ENCODE peak calls at places on chromosomes 4 and X, in seven cellular contexts. M, X, A, B, Z, O and T are unnamed samples.

GRCh38 chr4:545612-546011 is 30.5 kb downstream of the TMEM271 start:
- DNase-seq in B (no peak), M (no peak), O (no peak), A (no peak), Z (peak; percentile 36), X (no peak), T (no peak)

GRCh38 chrX:102658551-102658950 is 7.3 kb downstream of the GPRASP1 start:
- DNase-seq in Z (no peak), A (no peak), X (no peak), M (no peak), O (no peak), B (no peak), T (no peak)

GRCh38 chr4:26458104-26458503 is 32.2 kb downstream of the CCKAR start:
- DNase-seq in X (no peak), O (no peak), B (no peak), Z (no peak), A (no peak), M (no peak), T (no peak)

GRCh38 chrX:45517090-45517973 is 316.7 kb upstream of the DIPK2B start:
- DNase-seq in Z (no peak), A (no peak), B (peak; percentile 77), O (no peak), X (no peak), M (peak; percentile 87), T (no peak)

GRCh38 chr4:186570193-186570996 is 15.0 kb upstream of the MTNR1A start:
- DNase-seq in B (peak; percentile 46), X (no peak), Z (no peak), M (peak; percentile 50), O (no peak), A (no peak), T (no peak)

GRCh38 chr4:1339489-1339888 is 7.5 kb upstream of the UVSSA start:
- DNase-seq in Z (peak; percentile 63), M (no peak), B (no peak), O (no peak), X (no peak), A (no peak), T (no peak)

GRCh38 chr4:34046580-34046979 is 2197.7 kb downstream of the ARAP2 start:
- DNase-seq in Z (no peak), B (peak; percentile 61), O (no peak), M (peak; percentile 78), X (peak; percentile 1), A (no peak), T (peak; percentile 16)

GRCh38 chr4:81606796-81607550 is 135.3 kb upstream of the RASGEF1B start:
- DNase-seq in B (peak; percentile 29), O (peak; percentile 36), A (no peak), M (no peak), Z (peak; percentile 53), X (no peak), T (no peak)

GRCh38 chr4:86319390-86319789 is 40.5 kb downstream of the MAPK10 start:
- DNase-seq in M (no peak), O (no peak), Z (no peak), X (no peak), A (no peak), B (no peak), T (no peak)

GRCh38 chrX:27918799-27919198 is 62.5 kb downstream of the DCAF8L1 start:
- DNase-seq in X (peak; percentile 7), O (no peak), A (no peak), B (peak; percentile 2), Z (no peak), M (no peak), T (no peak)

GRCh38 chr4:110787109-110787508 is 164.2 kb upstream of the PITX2 start:
- DNase-seq in Z (no peak), X (no peak), M (no peak), B (peak; percentile 9), A (no peak), O (no peak), T (no peak)

GRCh38 chrX:109782994-109783711 is 50.1 kb upstream of the ACSL4 start:
- DNase-seq in O (no peak), X (no peak), M (no peak), A (no peak), Z (no peak), B (no peak), T (no peak)

GRCh38 chr4:84852081-84852480 is 114.4 kb downstream of the WDFY3 start:
- DNase-seq in O (no peak), M (no peak), X (no peak), B (peak; percentile 31), Z (no peak), A (no peak), T (peak; percentile 18)

GRCh38 chr4:78565971-78566372 is 14.4 kb downstream of the ANXA3 start:
- DNase-seq in B (peak; percentile 82), A (no peak), X (peak; percentile 81), O (no peak), Z (no peak), M (peak; percentile 64), T (no peak)

GRCh38 chr4:94169803-94170372 is 37.8 kb upstream of the SMARCAD1 start:
- DNase-seq in X (no peak), M (no peak), A (no peak), Z (no peak), O (no peak), B (no peak), T (no peak)

GRCh38 chr4:94168321-94168720 is 39.3 kb upstream of the SMARCAD1 start:
- DNase-seq in M (no peak), X (no peak), A (no peak), Z (no peak), O (no peak), B (no peak), T (no peak)

GRCh38 chr4:94175553-94176260 is 32.0 kb upstream of the SMARCAD1 start:
- DNase-seq in B (no peak), O (no peak), M (no peak), A (no peak), Z (no peak), X (no peak), T (no peak)

DNA sequence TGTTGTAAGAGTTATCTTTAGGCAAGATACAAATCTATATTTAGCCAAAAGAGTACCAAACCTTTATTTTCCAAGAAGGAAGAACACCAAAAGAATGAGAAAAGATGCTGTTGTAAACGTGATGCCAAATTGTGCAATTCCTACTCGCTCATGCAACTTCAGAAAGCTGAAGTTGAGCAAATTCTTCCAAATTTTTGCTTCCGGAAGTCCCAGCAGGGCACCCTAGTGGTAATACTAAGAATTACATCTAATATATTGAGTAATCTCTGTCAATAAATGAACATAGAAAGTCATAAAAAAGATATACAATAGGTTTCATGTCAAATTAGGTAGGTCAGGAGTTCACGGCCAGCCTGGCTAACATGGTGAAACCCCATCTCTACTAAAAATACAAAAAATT is 36.0 kb upstream of the SMARCAD1 start:
- DNase-seq in M (no peak), X (no peak), B (no peak), A (no peak), O (no peak), Z (no peak), T (no peak)
- TF ChIP-seq CTCF in M (peak; percentile 77), X (peak; percentile 13), B (peak; percentile 44), A (peak; percentile 29), O (no peak), Z (no peak), T (peak; percentile 14)

DNA sequence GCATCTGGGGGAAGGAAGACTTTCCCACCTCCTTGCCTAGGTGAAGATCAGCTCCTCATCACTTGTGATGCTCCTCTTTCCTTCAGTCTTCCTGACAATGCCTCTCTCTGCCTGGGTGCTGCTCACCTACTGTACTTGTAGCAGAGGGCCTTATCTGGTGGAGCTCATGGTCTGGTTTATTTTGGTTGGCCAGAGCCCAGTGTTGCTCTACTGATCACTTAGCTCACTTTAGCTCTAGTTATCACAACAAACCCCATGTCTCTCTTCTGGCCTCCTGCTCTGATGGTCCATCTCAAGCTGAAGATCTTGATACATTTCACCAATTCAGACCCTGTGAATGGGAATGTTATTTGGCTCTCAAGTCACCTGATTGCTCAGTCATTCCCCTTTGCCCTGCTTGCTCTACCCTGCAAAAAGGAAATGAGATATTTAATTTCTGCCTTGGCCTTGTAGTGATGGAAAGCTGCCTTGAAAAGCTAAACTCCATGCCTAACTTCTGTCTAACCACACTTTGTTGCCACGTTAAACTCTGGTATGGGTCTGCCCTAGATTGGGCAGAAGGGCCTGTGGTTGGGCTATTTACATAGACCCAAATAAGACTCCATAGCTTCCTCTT is 30.3 kb upstream of the ADH1C start:
- DNase-seq in A (no peak), Z (no peak), B (peak; percentile 76), O (no peak), X (no peak), M (no peak), T (no peak)
- TF ChIP-seq CTCF in A (no peak), Z (no peak), B (no peak), O (no peak), X (no peak), M (no peak), T (no peak)

GRCh38 chr4:70703695-70704332 is 15.5 kb downstream of the UTP3 start:
- DNase-seq in O (no peak), Z (no peak), M (peak; percentile 48), B (peak; percentile 68), A (no peak), X (no peak), T (no peak)

GRCh38 chr4:70706516-70706915 is 15.2 kb upstream of the RUFY3 start:
- DNase-seq in A (no peak), B (no peak), O (no peak), Z (no peak), X (no peak), M (no peak), T (no peak)

GRCh38 chr4:70705856-70706461 is 15.8 kb upstream of the RUFY3 start:
- DNase-seq in Z (no peak), M (peak; percentile 85), A (no peak), X (no peak), O (no peak), B (no peak), T (no peak)

GRCh38 chr4:70705146-70705855 is 16.5 kb upstream of the RUFY3 start:
- DNase-seq in Z (peak; percentile 90), O (peak; percentile 85), A (peak; percentile 94), B (peak; percentile 49), M (peak; percentile 26), X (peak; percentile 86), T (no peak)

GRCh38 chr4:70704333-70705145 is 16.2 kb downstream of the UTP3 start:
- DNase-seq in Z (peak; percentile 95), A (peak; percentile 95), M (peak; percentile 23), B (peak; percentile 56), X (peak; percentile 88), O (peak; percentile 91), T (no peak)
- TF ChIP-seq CTCF in Z (no peak), A (peak; percentile 29), M (peak; percentile 69), B (peak; percentile 33), X (peak; percentile 30), O (no peak), T (peak; percentile 34)

GRCh38 chr4:22957774-22958173 is 265.0 kb downstream of the GBA3 start:
- DNase-seq in B (no peak), A (no peak), X (no peak), M (no peak), Z (no peak), O (no peak), T (no peak)

GRCh38 chr4:22959483-22959882 is 266.7 kb downstream of the GBA3 start:
- DNase-seq in B (no peak), A (no peak), O (no peak), X (no peak), M (no peak), Z (no peak), T (no peak)

DNA sequence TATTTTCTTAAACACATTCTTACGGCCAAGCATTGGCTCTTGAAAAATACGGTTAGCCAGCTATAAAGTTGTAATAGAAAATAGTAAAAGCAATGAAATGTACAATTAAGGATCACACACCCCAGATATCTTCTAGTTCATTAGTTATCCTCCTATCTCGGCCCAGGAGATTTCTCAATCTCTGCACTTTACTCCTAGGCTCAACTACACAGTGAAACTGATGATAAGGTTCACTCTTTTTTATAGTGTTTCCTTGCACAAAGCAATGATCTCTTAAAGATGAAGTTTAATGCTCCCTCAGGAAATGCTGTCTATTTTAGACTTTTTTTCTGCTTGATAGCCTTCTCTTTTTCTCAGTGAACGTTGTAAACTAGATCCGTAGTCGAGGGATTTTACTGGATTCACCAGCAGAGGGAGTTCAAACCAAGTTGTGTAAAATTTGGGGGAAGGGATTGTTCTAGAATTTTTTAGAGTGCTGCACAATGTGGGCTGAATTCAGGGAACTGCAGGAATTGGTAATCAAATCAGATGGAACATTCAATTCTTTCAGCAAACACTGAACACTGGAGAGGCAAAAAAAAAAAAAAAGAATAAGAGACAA is 269.5 kb downstream of the GBA3 start:
- DNase-seq in B (peak; percentile 39), Z (no peak), A (no peak), M (no peak), X (peak; percentile 21), O (no peak), T (no peak)
- TF ChIP-seq CTCF in B (peak; percentile 48), Z (no peak), A (peak; percentile 31), M (peak; percentile 56), X (peak; percentile 48), O (no peak), T (peak; percentile 46)